ENCODE peak calls at places on chromosomes 16 and 17, in six cellular contexts. P is adrenal gland, I is GM23338, R is esophagus muscularis mucosa, C is uterus, V is left ventricle myocardium inferior. U is an unnamed sample. For H3K36me3 and H3K4me1, the result is how much of the 10 kb centered on the place peaks cover.

GRCh38 chr17:72136692-72137550 is 16.1 kb downstream of the SOX9 start:
- DNase-seq in I (no peak), R (no peak), C (no peak), P (no peak), V (no peak), U (no peak)

GRCh38 chr17:80565347-80566053 is 20.9 kb downstream of the RPTOR start:
- DNase-seq in V (no peak), C (no peak), P (no peak), R (no peak), I (peak), U (no peak)

GRCh38 chr16:68000024-68000423 is 740 bp upstream of the DPEP2 start:
- DNase-seq in R (no peak), C (no peak), P (no peak), I (no peak), V (no peak), U (no peak)

GRCh38 chr17:1730345-1731193 is 6.1 kb downstream of the WDR81 start:
- DNase-seq in P (peak), R (no peak), I (no peak), V (peak), C (peak), U (no peak)

GRCh38 chr16:675884-676564 is 553 bp downstream of the RHBDL1 start:
- DNase-seq in I (peak), R (no peak), C (no peak), P (no peak), V (no peak), U (no peak)

GRCh38 chr16:21684199-21684598 is 20.4 kb downstream of the OTOA start:
- DNase-seq in C (no peak), R (no peak), V (no peak), I (peak), P (peak), U (no peak)

GRCh38 chr17:36978810-36979584 is 30.2 kb downstream of the AATF start:
- DNase-seq in R (no peak), V (no peak), I (no peak), P (no peak), C (no peak), U (no peak)

GRCh38 chr17:63571632-63572310 is 21.5 kb downstream of the DCAF7 start:
- DNase-seq in C (no peak), V (no peak), R (no peak), I (no peak), P (no peak), U (no peak)

GRCh38 chr17:57517216-57517518 is 227.9 kb downstream of the CCDC182 start:
- DNase-seq in V (no peak), I (no peak), P (no peak), C (no peak), R (no peak), U (no peak)

GRCh38 chr17:4728124-4728523 is 3.1 kb upstream of the MED11 start:
- DNase-seq in R (no peak), C (no peak), P (no peak), I (no peak), V (no peak), U (no peak)

GRCh38 chr17:44223574-44224046 is 4.1 kb upstream of the UBTF start:
- DNase-seq in V (no peak), C (peak), R (no peak), P (peak), I (no peak), U (no peak)

GRCh38 chr17:66351053-66351452 is 48.6 kb downstream of the PRKCA start:
- DNase-seq in I (no peak), C (no peak), V (no peak), R (no peak), P (no peak), U (no peak)

GRCh38 chr16:11224096-11224893 is 31.7 kb downstream of the SOCS1 start:
- DNase-seq in C (peak), P (peak), I (peak), R (peak), V (peak), U (peak)

GRCh38 chr16:56689171-56689570 is 6.9 kb downstream of the MT1X start:
- DNase-seq in P (no peak), I (no peak), C (no peak), R (no peak), V (no peak), U (no peak)

GRCh38 chr17:60641126-60641525 is 36.5 kb upstream of the BCAS3 start:
- DNase-seq in C (no peak), V (no peak), P (no peak), I (no peak), R (no peak), U (no peak)

GRCh38 chr16:56606688-56607618 is 1.4 kb upstream of the MT2A start:
- DNase-seq in V (peak), R (peak), C (peak), I (peak), P (peak), U (peak)

GRCh38 chr17:19579867-19580565 is 46.4 kb downstream of the SLC47A1 start:
- DNase-seq in C (peak), R (no peak), V (peak), P (peak), I (peak), U (no peak)

GRCh38 chr16:69410285-69410990 is 14.0 kb upstream of the CYB5B start:
- DNase-seq in R (no peak), P (peak), I (no peak), C (no peak), V (no peak), U (no peak)

GRCh38 chr16:58196898-58197313 is 1.0 kb downstream of the CSNK2A2 start:
- DNase-seq in R (no peak), I (peak), P (no peak), C (no peak), V (no peak), U (no peak)

GRCh38 chr16:15518412-15519351 is 84.3 kb downstream of the BMERB1 start:
- DNase-seq in C (peak), R (peak), P (peak), V (peak), I (no peak), U (no peak)

GRCh38 chr16:56643080-56643778 is 4.8 kb downstream of the MT1A start:
- DNase-seq in V (peak), I (peak), P (no peak), C (peak), R (no peak), U (peak)

GRCh38 chr16:66574081-66574480 is 5.2 kb upstream of the CMTM2 start:
- DNase-seq in R (no peak), P (no peak), C (no peak), V (no peak), I (no peak), U (no peak)

GRCh38 chr16:84603115-84603816 is 14.6 kb downstream of the COTL1 start:
- DNase-seq in R (no peak), I (no peak), P (peak), C (peak), V (peak), U (peak)

GRCh38 chr17:35449371-35449931 is 885 bp upstream of the SLFN13 start:
- DNase-seq in P (no peak), C (no peak), I (peak), V (peak), R (no peak), U (no peak)

GRCh38 chr17:42895185-42895555 is 5.4 kb upstream of the G6PC1 start:
- DNase-seq in R (peak), I (no peak), V (peak), C (peak), P (peak), U (peak)

GRCh38 chr17:37605813-37606505 is 3.3 kb downstream of the SYNRG start:
- DNase-seq in P (no peak), V (no peak), R (no peak), I (no peak), C (no peak), U (no peak)

GRCh38 chr17:77666881-77667395 is 291.6 kb upstream of the TNRC6C start:
- DNase-seq in P (no peak), R (no peak), I (no peak), V (no peak), C (no peak), U (no peak)

GRCh38 chr16:89122322-89122831 is 28.7 kb downstream of the ACSF3 start:
- DNase-seq in C (no peak), P (no peak), I (peak), R (no peak), V (no peak), U (no peak)

GRCh38 chr16:87739801-87740200 is 26.0 kb downstream of the KLHDC4 start:
- DNase-seq in P (no peak), I (no peak), R (no peak), C (no peak), V (no peak), U (no peak)

GRCh38 chr16:87741700-87742415 is 23.9 kb downstream of the KLHDC4 start:
- DNase-seq in V (no peak), I (no peak), P (no peak), C (no peak), R (no peak), U (no peak)

GRCh38 chr16:87740441-87740840 is 25.3 kb downstream of the KLHDC4 start:
- DNase-seq in V (no peak), R (no peak), I (no peak), P (no peak), C (no peak), U (no peak)

GRCh38 chr16:87742781-87743490 is 22.9 kb downstream of the KLHDC4 start:
- DNase-seq in R (no peak), P (no peak), C (no peak), V (no peak), I (no peak), U (no peak)

GRCh38 chr16:87740909-87741424 is 24.8 kb downstream of the KLHDC4 start:
- DNase-seq in I (no peak), C (no peak), V (peak), P (no peak), R (no peak), U (no peak)
- H3K36me3 ChIP-seq in I (under half), C (under half), V (under half), P (under half), R (under half), U (under half)

GRCh38 chr16:82653550-82654511 is 27.1 kb downstream of the CDH13 start:
- DNase-seq in P (no peak), R (no peak), C (no peak), V (no peak), I (peak), U (no peak)
- H3K4me1 ChIP-seq in P (under half), R (under half), C (under half), V (half or more), I (under half), U (under half)

DNA sequence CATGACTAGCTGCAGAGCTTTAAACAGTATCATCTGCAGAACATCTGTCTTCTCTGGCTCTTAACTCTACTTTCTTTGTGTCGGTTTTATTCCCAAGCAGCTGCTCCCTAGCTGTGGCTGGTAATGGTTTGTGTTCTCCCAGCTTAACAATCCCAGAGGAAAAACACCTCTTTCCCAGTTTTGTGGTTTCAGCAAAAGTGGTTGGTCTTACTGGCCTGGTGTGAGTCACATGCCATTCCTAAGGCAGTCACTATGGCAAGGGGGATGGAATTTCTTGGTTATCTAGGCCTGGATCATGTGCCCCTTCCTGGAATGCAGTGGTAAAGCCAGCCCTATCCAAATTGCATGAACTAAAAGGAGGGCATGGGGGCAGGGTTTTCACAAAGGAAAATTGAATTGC is 27.4 kb downstream of the OMG start:
- DNase-seq in P (no peak), V (no peak), C (no peak), I (peak), R (no peak), U (no peak)
- H3K36me3 ChIP-seq in P (under half), V (under half), C (under half), I (under half), R (under half), U (under half)

GRCh38 chr16:24741862-24742261 is 12.4 kb downstream of the TNRC6A start:
- DNase-seq in R (no peak), P (no peak), V (no peak), C (no peak), I (no peak), U (no peak)
- H3K4me1 ChIP-seq in R (half or more), P (half or more), V (half or more), C (under half), I (half or more), U (half or more)

U was measured in thoracic aorta.